ENCODE peak calls at places on chromosomes 2 and 18, in five cellular contexts. V, M, C, K and O are unnamed samples.

GRCh38 chr2:121089005-121089510 is 195.9 kb downstream of the TFCP2L1 start:
- DNase-seq in V (no peak), M (no peak), C (no peak), K (no peak), O (no peak)

GRCh38 chr2:120503793-120504571 is 158.0 kb downstream of the INHBB start:
- DNase-seq in V (no peak), M (no peak), C (no peak), K (no peak), O (no peak)

GRCh38 chr2:226515344-226516055 is 284.1 kb downstream of the IRS1 start:
- DNase-seq in V (no peak), M (no peak), C (no peak), K (no peak), O (no peak)

GRCh38 chr2:28612131-28612812 is 116.4 kb downstream of the PLB1 start:
- DNase-seq in V (no peak), M (no peak), C (no peak), K (no peak), O (no peak)

GRCh38 chr2:64594563-64594989 is 59.1 kb downstream of the SERTAD2 start:
- DNase-seq in V (no peak), M (no peak), C (no peak), K (no peak), O (no peak)

GRCh38 chr2:79947751-79948150 is 356.8 kb downstream of the LRRTM1 start:
- DNase-seq in V (no peak), M (no peak), C (no peak), K (no peak), O (no peak)

GRCh38 chr18:28113271-28114023 is 63.5 kb downstream of the CDH2 start:
- DNase-seq in V (no peak), M (no peak), C (no peak), K (no peak), O (no peak)

GRCh38 chr2:134773372-134774073 is 54.7 kb upstream of the TMEM163 start:
- DNase-seq in V (no peak), M (no peak), C (peak; percentile 67), K (no peak), O (no peak)

GRCh38 chr18:8912348-8913057 is 190.0 kb upstream of the NDUFV2 start:
- DNase-seq in V (no peak), M (peak; percentile 38), C (peak; percentile 61), K (peak; percentile 62), O (peak; percentile 39)

GRCh38 chr2:108918156-108918845 is 70.7 kb downstream of the EDAR start:
- DNase-seq in V (peak; percentile 14), M (no peak), C (peak; percentile 13), K (no peak), O (no peak)

GRCh38 chr2:234730066-234730640 is 221.7 kb upstream of the SH3BP4 start:
- DNase-seq in V (no peak), M (no peak), C (peak; percentile 46), K (no peak), O (no peak)

GRCh38 chr2:199370150-199370780 is 87.5 kb downstream of the SATB2 start:
- DNase-seq in V (no peak), M (no peak), C (no peak), K (no peak), O (no peak)

GRCh38 chr2:224449212-224450147 is 47.6 kb upstream of the FAM124B start:
- DNase-seq in V (no peak), M (peak; percentile 17), C (peak; percentile 56), K (peak; percentile 35), O (peak; percentile 26)

GRCh38 chr18:48673456-48674197 is 134.8 kb downstream of the CTIF start:
- DNase-seq in V (no peak), M (no peak), C (no peak), K (no peak), O (no peak)

GRCh38 chr2:158034198-158034831 is 67.4 kb upstream of the UPP2 start:
- DNase-seq in V (peak; percentile 68), M (no peak), C (peak; percentile 86), K (peak; percentile 75), O (peak; percentile 35)

GRCh38 chr2:128646691-128647090 is 328.0 kb upstream of the HS6ST1 start:
- DNase-seq in V (no peak), M (no peak), C (no peak), K (no peak), O (no peak)

GRCh38 chr18:23353459-23353858 is 99.6 kb upstream of the RIOK3 start:
- DNase-seq in V (no peak), M (no peak), C (no peak), K (no peak), O (peak; percentile 22)

GRCh38 chr2:216404010-216404618 is 8.2 kb upstream of the SMARCAL1 start:
- DNase-seq in V (peak; percentile 57), M (peak; percentile 29), C (peak; percentile 72), K (peak; percentile 51), O (peak; percentile 40)

GRCh38 chr18:8140841-8141501 is 468.3 kb upstream of the RAB12 start:
- DNase-seq in V (no peak), M (no peak), C (peak; percentile 48), K (no peak), O (no peak)

GRCh38 chr2:33033524-33034150 is 86.9 kb downstream of the LTBP1 start:
- DNase-seq in V (no peak), M (no peak), C (no peak), K (peak; percentile 50), O (no peak)

GRCh38 chr2:45014016-45014702 is 4.9 kb upstream of the SIX2 start:
- DNase-seq in V (no peak), M (peak; percentile 69), C (peak; percentile 93), K (peak; percentile 38), O (peak; percentile 80)
- TF ChIP-seq CTCF in V (peak; percentile 56), M (peak; percentile 25), C (peak; percentile 97), K (peak; percentile 24), O (no peak)

GRCh38 chr2:61135510-61135909 is 26.5 kb upstream of the C2orf74 start:
- DNase-seq in V (no peak), M (no peak), C (no peak), K (peak; percentile 16), O (no peak)
- TF ChIP-seq CTCF in V (no peak), M (no peak), C (peak; percentile 25), K (no peak), O (peak; percentile 45)

DNA sequence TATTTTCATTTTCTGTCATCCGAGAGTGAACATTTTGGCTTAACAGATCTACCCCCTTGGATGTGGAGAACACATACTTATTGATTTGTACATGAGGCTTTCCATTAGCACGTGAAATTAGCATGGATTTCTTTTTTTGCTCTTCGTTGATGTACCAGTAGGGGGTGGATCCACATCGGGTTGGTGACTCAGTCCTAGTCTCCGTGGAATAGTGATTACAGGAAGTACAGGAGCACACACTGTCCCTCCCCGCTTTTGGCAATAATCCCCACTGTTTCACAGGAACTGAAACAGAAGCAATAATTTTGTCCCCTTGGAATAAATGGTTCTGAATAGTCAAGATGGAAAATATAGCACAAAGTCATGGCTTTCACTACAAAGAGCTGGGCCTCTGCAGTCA is 229.0 kb downstream of the GALR1 start:
- DNase-seq in V (peak; percentile 29), M (no peak), C (no peak), K (no peak), O (no peak)
- TF ChIP-seq CTCF in V (no peak), M (no peak), C (peak; percentile 62), K (no peak), O (peak; percentile 1)

GRCh38 chr2:39731546-39731945 is 47.5 kb downstream of the THUMPD2 start:
- DNase-seq in V (no peak), M (no peak), C (no peak), K (no peak), O (no peak)

GRCh38 chr2:39732492-39732891 is 46.6 kb downstream of the THUMPD2 start:
- DNase-seq in V (no peak), M (no peak), C (no peak), K (no peak), O (no peak)

GRCh38 chr2:39730276-39730675 is 48.8 kb downstream of the THUMPD2 start:
- DNase-seq in V (no peak), M (no peak), C (peak; percentile 51), K (no peak), O (no peak)

GRCh38 chr2:39728941-39729351 is 50.1 kb downstream of the THUMPD2 start:
- DNase-seq in V (no peak), M (peak; percentile 21), C (peak; percentile 73), K (peak; percentile 45), O (peak; percentile 34)

DNA sequence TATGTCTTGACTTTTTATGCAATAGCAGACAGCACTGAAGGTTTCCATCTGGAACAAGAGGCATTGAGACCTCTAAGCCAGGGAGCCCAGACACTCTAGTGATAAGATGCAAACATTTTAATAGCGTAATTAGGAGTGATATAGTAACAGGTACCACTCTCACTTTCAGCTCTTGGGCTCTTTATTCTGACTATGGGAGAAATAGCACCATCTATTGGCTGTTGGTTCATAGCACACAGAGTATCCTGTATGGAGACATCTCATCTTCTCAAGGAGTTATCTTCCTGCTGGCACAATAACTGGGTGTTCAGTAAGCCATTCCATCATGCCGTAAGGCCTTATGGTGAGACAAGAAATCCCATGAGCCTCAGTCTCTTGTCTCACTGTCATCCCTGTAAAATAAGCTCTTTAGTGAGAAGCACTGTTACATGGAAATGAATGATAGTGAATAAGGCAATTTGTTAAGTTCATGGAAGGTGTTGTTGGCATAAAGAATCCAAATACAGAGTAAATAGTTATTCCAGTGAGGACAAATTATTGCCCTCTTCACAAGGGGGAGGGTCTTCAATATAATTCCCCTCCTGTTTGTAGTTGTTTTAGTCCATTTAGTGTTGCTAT is 48.3 kb downstream of the THUMPD2 start:
- DNase-seq in V (no peak), M (no peak), C (peak; percentile 51), K (peak; percentile 26), O (peak; percentile 35)
- TF ChIP-seq CTCF in V (peak; percentile 36), M (peak; percentile 75), C (peak; percentile 82), K (peak; percentile 72), O (peak; percentile 59)

DNA sequence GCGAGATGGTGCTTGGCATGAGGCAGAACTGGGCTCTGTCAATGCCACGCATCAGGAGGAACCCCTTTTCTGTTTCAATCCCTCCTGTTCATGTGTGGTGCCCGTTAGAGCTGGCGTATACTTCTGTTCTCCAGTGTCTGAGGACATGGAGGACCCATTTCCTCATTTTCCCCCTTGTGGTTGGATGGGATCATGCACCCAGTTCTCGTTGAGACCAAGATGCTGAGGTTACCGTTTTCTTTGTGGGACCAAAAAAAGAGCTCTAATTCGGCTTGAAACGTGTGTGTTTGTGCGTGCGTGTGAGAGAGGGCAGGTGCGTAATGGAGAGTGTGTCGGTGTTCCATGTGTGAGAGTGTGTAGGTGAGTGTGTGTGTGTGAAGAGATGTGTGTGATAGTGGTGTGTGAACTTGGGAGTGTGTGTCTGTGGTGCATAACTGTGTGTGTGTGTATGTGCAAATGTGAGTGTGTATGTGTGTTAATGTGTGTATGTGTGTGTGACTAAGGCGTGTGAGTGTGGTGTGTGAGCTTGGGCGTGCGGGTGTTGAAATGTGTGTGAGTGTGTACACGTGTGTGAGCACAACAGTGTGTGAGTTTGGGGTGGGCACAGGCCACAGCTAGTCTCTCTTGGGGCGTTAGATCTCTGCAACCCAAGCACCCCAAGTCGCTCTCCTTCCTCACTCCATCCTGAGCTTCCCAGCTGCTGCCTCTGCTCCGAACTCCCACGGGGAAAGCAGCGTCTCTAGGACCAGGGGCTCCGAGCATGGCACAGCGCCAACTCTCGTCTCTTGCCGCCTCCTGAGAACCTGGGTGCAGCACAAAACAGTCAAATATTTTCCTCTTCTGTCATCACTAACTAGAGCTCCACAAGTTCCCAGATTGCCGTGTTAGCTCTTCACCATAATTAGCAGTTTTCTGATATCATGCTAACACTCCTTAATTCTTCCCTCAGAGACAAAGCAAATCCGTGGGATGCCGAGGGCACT is 75.8 kb downstream of the LONRF2 start:
- DNase-seq in V (no peak), M (no peak), C (peak; percentile 75), K (peak; percentile 26), O (no peak)
- TF ChIP-seq CTCF in V (no peak), M (peak; percentile 53), C (peak; percentile 73), K (peak; percentile 46), O (peak; percentile 14)

GRCh38 chr2:219912530-219912929 is 285.1 kb downstream of the SLC4A3 start:
- DNase-seq in V (no peak), M (no peak), C (no peak), K (no peak), O (no peak)
- TF ChIP-seq CTCF in V (no peak), M (no peak), C (no peak), K (no peak), O (no peak)

GRCh38 chr18:5678779-5679406 is 135.1 kb upstream of the EPB41L3 start:
- DNase-seq in V (no peak), M (no peak), C (no peak), K (no peak), O (no peak)
- TF ChIP-seq CTCF in V (no peak), M (no peak), C (no peak), K (no peak), O (no peak)